ENCODE peak calls at places on chromosomes 5 and 9, in eight cellular contexts. Y, F, M, X, W, V, U and Z are unnamed samples.

GRCh38 chr5:32419791-32420190 is 24.7 kb downstream of the ZFR start:
- DNase-seq in X (no peak), Y (no peak), F (no peak), M (no peak), V (no peak), W (no peak), U (no peak), Z (no peak)

GRCh38 chr9:286091-286740 is 71.6 kb downstream of the DOCK8 start:
- DNase-seq in W (no peak), U (no peak), Y (peak; percentile 22), F (no peak), M (no peak), X (no peak), V (no peak), Z (no peak)

GRCh38 chr9:104872959-104873850 is 54.8 kb downstream of the ABCA1 start:
- DNase-seq in W (no peak), M (peak; percentile 48), U (peak; percentile 99), F (peak; percentile 83), V (peak; percentile 65), Y (peak; percentile 55), X (peak; percentile 58), Z (peak; percentile 32)

GRCh38 chr5:2330325-2330724 is 421.2 kb downstream of the IRX2 start:
- DNase-seq in Y (no peak), U (no peak), V (no peak), X (no peak), F (no peak), M (no peak), W (no peak), Z (no peak)

GRCh38 chr9:114285166-114285867 is 37.6 kb upstream of the ORM1 start:
- DNase-seq in Y (peak; percentile 87), U (peak; percentile 88), M (no peak), F (peak; percentile 93), X (peak; percentile 88), V (peak; percentile 81), W (no peak), Z (no peak)

GRCh38 chr5:135578685-135579341 is at the start of gene CXCL14:
- DNase-seq in V (peak; percentile 71), Y (peak; percentile 74), U (peak; percentile 35), M (no peak), W (peak; percentile 67), X (no peak), F (no peak), Z (peak; percentile 37)

GRCh38 chr5:93603711-93604118 is 20.7 kb downstream of the NR2F1 start:
- DNase-seq in Y (no peak), F (no peak), V (no peak), M (no peak), W (no peak), U (no peak), X (no peak), Z (no peak)

GRCh38 chr9:26685857-26686256 is 206.7 kb downstream of the CAAP1 start:
- DNase-seq in Y (no peak), U (no peak), F (no peak), X (no peak), V (no peak), M (no peak), W (no peak), Z (no peak)

GRCh38 chr5:3343911-3344310 is 251.7 kb upstream of the IRX1 start:
- DNase-seq in V (no peak), W (no peak), X (no peak), M (no peak), F (no peak), Y (no peak), U (no peak), Z (no peak)

GRCh38 chr5:3346111-3346820 is 249.4 kb upstream of the IRX1 start:
- DNase-seq in M (no peak), F (peak; percentile 34), W (no peak), X (no peak), Y (no peak), V (no peak), U (no peak), Z (peak; percentile 5)

GRCh38 chr5:3344671-3345070 is 251.0 kb upstream of the IRX1 start:
- DNase-seq in W (no peak), U (no peak), F (no peak), M (no peak), X (no peak), V (no peak), Y (no peak), Z (no peak)

GRCh38 chr5:3343211-3343610 is 252.4 kb upstream of the IRX1 start:
- DNase-seq in W (no peak), V (no peak), F (no peak), U (no peak), X (no peak), M (no peak), Y (no peak), Z (no peak)

DNA sequence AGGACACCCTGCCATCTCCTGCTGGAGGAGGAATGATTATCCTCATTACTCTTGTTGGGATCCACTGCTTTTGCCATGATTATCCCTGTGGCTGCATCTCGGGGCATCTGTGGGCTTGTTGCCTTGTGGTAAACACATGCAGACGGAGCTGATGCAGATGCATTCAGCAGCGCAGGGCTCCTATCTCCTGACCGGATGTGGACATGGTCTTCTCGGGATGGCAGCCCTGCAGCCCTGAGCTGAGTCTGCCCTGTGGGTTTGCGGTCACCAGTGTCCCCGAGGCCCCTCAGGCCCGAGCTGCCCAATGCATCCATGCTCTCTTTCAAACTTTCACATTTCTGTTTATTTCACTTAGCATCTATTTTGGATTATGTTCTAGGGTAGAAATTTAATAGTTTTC is 250.4 kb upstream of the IRX1 start:
- DNase-seq in Y (no peak), W (no peak), U (no peak), F (peak; percentile 36), M (no peak), V (no peak), X (no peak), Z (no peak)
- H3K27me3 ChIP-seq in Y (no peaks in the 10 kb centered on the region), W (no peaks in the 10 kb centered on the region), U (no peaks in the 10 kb centered on the region), F (no peaks in the 10 kb centered on the region), M (no peaks in the 10 kb centered on the region), V (no peaks in the 10 kb centered on the region), X (no peaks in the 10 kb centered on the region), Z (no peaks in the 10 kb centered on the region)

GRCh38 chr9:133004091-133005072 is 25.9 kb downstream of the GFI1B start:
- DNase-seq in U (no peak), V (no peak), Y (no peak), X (no peak), W (no peak), M (no peak), F (no peak), Z (no peak)

GRCh38 chr9:133003071-133003461 is 24.6 kb downstream of the GFI1B start:
- DNase-seq in M (no peak), V (no peak), U (no peak), Y (no peak), X (no peak), F (no peak), W (no peak), Z (no peak)

GRCh38 chr9:133000842-133001241 is 22.3 kb downstream of the GFI1B start:
- DNase-seq in X (no peak), M (no peak), W (no peak), U (no peak), F (no peak), V (no peak), Y (no peak), Z (no peak)

GRCh38 chr9:133003671-133004090 is 25.2 kb downstream of the GFI1B start:
- DNase-seq in W (no peak), M (no peak), Y (no peak), U (no peak), F (no peak), X (no peak), V (no peak), Z (no peak)

DNA sequence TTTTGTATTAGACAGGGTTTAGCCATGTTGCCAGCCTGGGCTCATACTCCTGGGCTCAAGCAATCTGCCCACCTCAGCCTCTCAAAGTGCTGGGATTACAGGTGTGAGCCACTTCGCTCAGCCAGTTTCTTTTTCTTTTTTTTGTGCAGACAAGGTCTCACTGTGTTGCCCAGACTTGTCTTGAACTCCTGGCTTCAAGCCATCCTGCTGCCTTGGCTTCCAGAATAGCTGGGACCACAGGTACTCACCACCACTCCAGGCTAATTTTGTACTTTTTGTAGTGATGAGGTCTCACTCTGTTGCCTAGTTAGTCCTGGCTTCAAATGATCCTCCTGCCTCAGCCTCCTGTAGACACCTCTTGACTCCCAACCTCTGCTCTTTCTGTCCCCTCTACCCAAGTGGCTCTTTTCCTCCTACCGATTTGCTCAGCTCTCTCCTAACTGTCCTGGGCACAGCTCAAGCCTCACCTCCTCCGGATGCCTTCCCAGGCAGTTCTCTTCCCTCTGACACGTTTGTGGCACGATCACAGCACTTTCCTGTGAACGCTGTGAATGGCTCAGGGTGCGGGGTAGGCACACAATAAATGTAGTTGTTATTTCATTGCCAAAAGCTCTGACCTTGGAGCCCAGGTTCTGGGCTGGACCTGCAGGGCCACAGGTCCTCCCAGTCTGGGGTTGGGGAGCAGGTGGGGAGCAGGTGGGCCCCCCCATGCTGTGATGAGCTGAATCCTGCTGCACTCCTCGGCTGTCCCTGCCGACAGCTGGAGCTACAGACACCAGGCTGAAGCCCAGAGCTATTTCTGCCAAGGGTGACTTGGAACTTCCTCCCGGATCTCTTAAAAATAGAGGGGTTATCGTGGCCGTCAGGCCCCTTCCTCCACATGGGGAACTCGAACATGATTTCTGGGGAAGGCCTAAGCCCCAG is 23.9 kb downstream of the GFI1B start:
- DNase-seq in W (no peak), V (no peak), M (no peak), Y (no peak), U (no peak), F (no peak), X (no peak), Z (no peak)
- H3K27me3 ChIP-seq in W (no peaks in the 10 kb centered on the region), V (no peaks in the 10 kb centered on the region), M (no peaks in the 10 kb centered on the region), Y (no peaks in the 10 kb centered on the region), U (peaks cover 33% of the 10 kb centered on the region), F (peaks cover 25% of the 10 kb centered on the region), X (no peaks in the 10 kb centered on the region), Z (peaks cover 9% of the 10 kb centered on the region)

DNA sequence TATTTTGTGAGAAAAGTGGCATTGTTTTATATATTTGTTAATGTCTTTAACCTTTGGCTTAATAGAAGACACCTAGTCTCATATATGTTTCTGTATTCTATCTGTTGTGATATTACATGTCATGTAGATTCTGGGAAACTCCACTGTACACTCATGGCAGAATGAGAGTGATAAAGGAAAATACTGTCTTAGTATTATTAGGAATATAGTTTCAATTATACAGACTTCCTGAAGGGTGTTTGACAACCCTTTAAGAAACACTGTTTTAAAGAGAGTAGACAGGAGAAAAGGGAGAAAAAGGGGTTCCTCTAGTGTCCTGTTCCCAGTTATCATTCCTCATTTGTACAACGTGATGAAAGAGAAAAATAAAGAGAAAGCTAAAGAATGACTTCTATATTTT is 42.1 kb upstream of the SPEF2 start:
- DNase-seq in M (no peak), W (no peak), V (no peak), X (no peak), U (no peak), Y (no peak), F (no peak), Z (no peak)
- H3K27me3 ChIP-seq in M (no peaks in the 10 kb centered on the region), W (no peaks in the 10 kb centered on the region), V (no peaks in the 10 kb centered on the region), X (no peaks in the 10 kb centered on the region), U (no peaks in the 10 kb centered on the region), Y (no peaks in the 10 kb centered on the region), F (no peaks in the 10 kb centered on the region), Z (no peaks in the 10 kb centered on the region)

GRCh38 chr5:525916-526315 is 1.7 kb upstream of the SLC9A3 start:
- DNase-seq in W (no peak), F (no peak), M (no peak), V (peak; percentile 34), X (no peak), Y (no peak), U (no peak), Z (no peak)
- H3K27me3 ChIP-seq in W (peaks cover 47% of the 10 kb centered on the region), F (peaks cover 85% of the 10 kb centered on the region), M (peaks cover 12% of the 10 kb centered on the region), V (no peaks in the 10 kb centered on the region), X (no peaks in the 10 kb centered on the region), Y (peaks cover 79% of the 10 kb centered on the region), U (peaks cover 86% of the 10 kb centered on the region), Z (peaks cover 65% of the 10 kb centered on the region)